ENCODE peak calls at places on chromosomes 16 and 17, in six cellular contexts. M is psoas muscle, K is lower lobe of right lung, X is GM12878, W is lung, E is Panc1. V is an unnamed sample.

GRCh38 chr16:4894276-4895150 is 42.4 kb downstream of the PPL start:
- ATAC-seq in M (no peak), K (no peak), X (peak), W (no peak), E (peak), V (no peak)

GRCh38 chr16:67516296-67517177 is 12.1 kb upstream of the RIPOR1 start:
- ATAC-seq in M (no peak), K (no peak), X (no peak), W (no peak), E (no peak), V (no peak)

GRCh38 chr17:74567397-74567796 is at the start of gene CD300H:
- ATAC-seq in M (no peak), K (no peak), X (no peak), W (no peak), E (no peak), V (no peak)

GRCh38 chr16:78228704-78229103 is 129.2 kb downstream of the WWOX start:
- ATAC-seq in M (no peak), K (no peak), X (no peak), W (no peak), E (no peak), V (no peak)

GRCh38 chr17:60355663-60356594 is 36.0 kb downstream of the USP32 start:
- ATAC-seq in M (no peak), K (peak), X (peak), W (no peak), E (no peak), V (no peak)

GRCh38 chr16:11309895-11310633 is 28.9 kb upstream of the PRM1 start:
- ATAC-seq in M (no peak), K (no peak), X (peak), W (no peak), E (no peak), V (no peak)

GRCh38 chr17:75959839-75960511 is 19.0 kb downstream of the ACOX1 start:
- ATAC-seq in M (no peak), K (no peak), X (no peak), W (no peak), E (peak), V (no peak)

GRCh38 chr17:76581515-76581914 is 4.1 kb downstream of the ST6GALNAC2 start:
- ATAC-seq in M (no peak), K (no peak), X (no peak), W (no peak), E (no peak), V (no peak)

GRCh38 chr16:81666102-81666501 is 113.0 kb upstream of the PLCG2 start:
- ATAC-seq in M (no peak), K (peak), X (no peak), W (no peak), E (no peak), V (no peak)

GRCh38 chr17:78081551-78081950 is 47.0 kb downstream of the TMC6 start:
- ATAC-seq in M (peak), K (no peak), X (no peak), W (no peak), E (no peak), V (no peak)

GRCh38 chr16:9351440-9351839 is 260.0 kb downstream of the HAPSTR1 start:
- ATAC-seq in M (no peak), K (no peak), X (no peak), W (no peak), E (no peak), V (no peak)

GRCh38 chr17:63448655-63449054 is 2.5 kb upstream of the CYB561 start:
- ATAC-seq in M (no peak), K (no peak), X (no peak), W (no peak), E (no peak), V (no peak)

GRCh38 chr16:50247906-50248608 is 18.3 kb upstream of the ADCY7 start:
- ATAC-seq in M (no peak), K (no peak), X (no peak), W (no peak), E (no peak), V (no peak)

DNA sequence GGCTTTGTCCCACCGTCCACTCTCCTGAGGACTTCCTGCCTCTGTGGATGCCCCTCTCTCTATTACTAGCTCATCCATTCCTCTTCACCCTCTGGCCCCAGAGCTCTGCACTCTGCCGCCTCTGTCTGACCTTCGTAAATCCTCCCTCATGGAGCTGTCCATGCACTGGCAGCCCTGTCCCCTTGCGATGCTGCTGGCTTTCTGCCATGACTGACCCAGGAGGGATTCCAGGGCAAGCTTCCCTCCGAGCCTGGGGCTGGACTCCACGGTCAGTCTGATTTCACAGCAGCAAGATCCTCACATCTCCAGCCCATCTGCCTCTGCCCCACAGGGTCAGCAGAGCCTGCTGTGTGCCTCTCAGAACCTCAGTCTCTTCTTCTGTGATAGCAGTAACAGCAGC is 4.7 kb downstream of the CBFA2T3 start:
- ATAC-seq in M (no peak), K (no peak), X (no peak), W (no peak), E (no peak), V (no peak)
- H3K4me3 ChIP-seq in M (no peak), K (no peak), X (peak), W (no peak), E (no peak), V (no peak)

DNA sequence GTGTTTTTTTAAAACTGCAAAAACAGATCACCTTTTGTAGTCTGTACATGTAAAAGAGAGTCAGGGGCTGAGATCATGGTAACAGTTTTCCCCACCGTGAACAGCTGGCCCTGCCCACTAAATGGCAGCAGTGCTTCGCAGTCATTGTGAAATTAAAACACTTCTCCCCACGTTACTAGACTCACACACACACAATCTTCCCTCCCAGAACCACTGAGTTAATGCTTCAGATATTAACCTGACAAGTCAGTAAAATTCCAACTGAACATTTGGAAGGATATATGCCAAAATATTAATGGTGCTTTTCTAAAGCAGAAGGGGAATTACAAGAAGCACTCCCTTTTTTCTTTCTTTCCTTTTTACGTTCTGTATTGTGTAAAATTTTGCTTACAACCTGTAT is 1.2 kb upstream of the CD300LG start:
- ATAC-seq in M (no peak), K (no peak), X (no peak), W (no peak), E (no peak), V (no peak)
- H3K4me3 ChIP-seq in M (no peak), K (no peak), X (no peak), W (no peak), E (no peak), V (no peak)

DNA sequence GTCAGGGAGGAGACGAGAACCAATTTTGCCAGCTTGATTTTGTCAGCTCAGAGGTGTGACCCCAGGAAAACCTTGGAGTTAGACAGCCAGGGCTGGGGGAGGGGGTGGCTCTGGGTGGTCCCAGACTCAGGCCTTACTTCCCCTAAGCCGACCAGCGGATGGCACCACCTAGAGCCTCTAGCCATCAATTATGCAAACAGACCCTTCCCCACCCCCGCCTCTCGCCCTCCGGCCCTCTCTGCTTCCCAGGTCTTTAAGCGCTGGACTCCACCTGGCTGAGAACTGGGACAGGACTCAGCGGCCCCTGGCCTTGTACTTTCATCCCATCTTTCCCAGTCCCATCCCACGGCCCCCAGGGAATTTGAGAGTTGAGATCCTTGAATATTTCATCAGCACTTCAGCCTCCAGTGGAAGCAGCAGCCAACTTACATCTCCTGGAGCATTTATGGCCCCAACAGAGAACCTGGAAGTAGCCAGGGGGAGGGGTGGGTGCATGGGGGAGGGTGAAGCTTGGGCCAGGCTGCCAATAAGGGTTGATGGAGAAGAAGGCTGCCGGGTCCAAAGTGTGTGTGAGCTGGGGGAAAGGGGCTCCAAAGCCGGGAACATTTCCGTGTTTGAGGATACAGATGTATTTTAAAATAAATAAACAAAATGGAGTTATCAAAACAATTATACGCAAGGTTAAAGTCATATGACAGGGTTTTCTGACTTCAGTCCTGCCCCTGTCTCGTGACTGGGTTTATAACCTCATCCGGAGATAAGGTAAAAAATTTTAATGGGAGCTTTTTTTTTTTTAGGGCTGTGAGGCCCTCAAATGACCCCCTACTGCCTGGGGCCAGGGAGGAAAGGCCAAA is 7.5 kb upstream of the JUP start:
- ATAC-seq in M (no peak), K (no peak), X (no peak), W (no peak), E (no peak), V (no peak)
- H3K4me3 ChIP-seq in M (no peak), K (no peak), X (no peak), W (no peak), E (peak), V (no peak)

DNA sequence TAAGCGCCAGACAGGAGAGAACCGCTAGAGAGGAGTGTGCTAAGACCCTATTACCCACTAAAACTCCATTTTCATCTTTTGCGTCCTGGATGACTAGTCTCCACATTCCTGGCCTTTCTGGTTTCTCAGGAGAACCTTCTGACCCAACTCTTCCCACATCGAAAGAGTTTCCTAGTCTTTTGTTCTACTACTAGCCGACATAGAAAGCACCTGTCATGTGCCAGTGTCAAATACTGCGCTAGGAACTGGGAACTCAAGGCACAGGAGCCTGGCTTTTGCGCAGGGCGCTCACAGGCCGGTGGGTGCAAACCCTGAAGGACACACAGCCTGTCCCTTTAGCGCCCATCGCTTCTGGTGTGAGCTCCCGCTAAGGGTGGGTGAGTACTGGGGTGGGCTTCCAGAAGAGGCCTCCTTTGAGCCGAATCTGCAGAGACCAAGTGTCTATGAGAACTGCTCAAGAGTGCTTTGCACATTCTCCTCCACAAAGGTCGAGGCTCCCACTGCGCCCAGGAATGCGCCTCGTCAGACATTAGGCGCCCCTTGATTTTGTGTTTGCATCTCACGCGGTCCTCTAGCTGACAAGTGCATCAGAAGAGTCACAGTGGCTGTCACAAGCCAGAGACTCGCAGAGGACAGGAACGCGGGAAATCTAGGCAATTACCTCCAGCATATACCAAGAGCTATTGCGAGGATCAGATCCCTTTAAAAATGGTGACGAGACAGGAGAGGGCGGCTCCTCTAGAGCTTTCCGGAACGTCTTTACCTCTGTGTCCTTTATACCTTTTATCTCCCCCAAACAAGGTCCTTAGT is 2.0 kb upstream of the PSMB3 start:
- ATAC-seq in M (no peak), K (no peak), X (no peak), W (no peak), E (no peak), V (no peak)
- H3K4me3 ChIP-seq in M (peak), K (peak), X (peak), W (no peak), E (peak), V (peak)

V was measured in gastroesophageal sphincter.